ENCODE peak calls at places on chromosomes 7 and 10, in five cellular contexts. J is colonic mucosa; U is CD4-positive, CD25-positive, alpha-beta regulatory T cell; K is AG04450; X is left ventricle myocardium inferior. E is an unnamed sample.

GRCh38 chr7:108037748-108038147 is 34.8 kb upstream of the LAMB1 start:
- DNase-seq in J (no peak), U (no peak), K (no peak), X (no peak), E (no peak)

GRCh38 chr7:130269318-130269694 is 2.6 kb downstream of the CPA2 start:
- DNase-seq in J (no peak), U (no peak), K (no peak), X (no peak), E (no peak)

GRCh38 chr10:121235692-121236091 is 362.6 kb downstream of the FGFR2 start:
- DNase-seq in J (peak; percentile 66), U (no peak), K (no peak), X (no peak), E (peak; percentile 87)

GRCh38 chr7:145860809-145861208 is 255.8 kb upstream of the CNTNAP2 start:
- DNase-seq in J (no peak), U (no peak), K (no peak), X (no peak), E (no peak)

GRCh38 chr7:18053177-18053928 is 25.7 kb upstream of the PRPS1L1 start:
- DNase-seq in J (no peak), U (no peak), K (no peak), X (no peak), E (no peak)

GRCh38 chr10:29728541-29729049 is 93.8 kb upstream of the SVIL start:
- DNase-seq in J (no peak), U (no peak), K (no peak), X (no peak), E (no peak)

GRCh38 chr7:46244752-46245151 is 323.7 kb upstream of the IGFBP3 start:
- DNase-seq in J (no peak), U (no peak), K (peak; percentile 8), X (no peak), E (no peak)

GRCh38 chr7:69335331-69335730 is 262.9 kb upstream of the AUTS2 start:
- DNase-seq in J (no peak), U (no peak), K (no peak), X (no peak), E (no peak)

GRCh38 chr10:373516-374309 is 238.5 kb downstream of the ZMYND11 start:
- DNase-seq in J (no peak), U (no peak), K (peak; percentile 16), X (no peak), E (no peak)

GRCh38 chr7:71787513-71787912 is 624.6 kb downstream of the CALN1 start:
- DNase-seq in J (no peak), U (no peak), K (no peak), X (no peak), E (no peak)

GRCh38 chr10:114179148-114179547 is at the start of gene TDRD1:
- DNase-seq in J (no peak), U (no peak), K (no peak), X (no peak), E (no peak)

GRCh38 chr10:71040326-71040725 is 152.0 kb upstream of the PCBD1 start:
- DNase-seq in J (no peak), U (no peak), K (no peak), X (no peak), E (no peak)

GRCh38 chr7:158658475-158658874 is 46.1 kb downstream of the NCAPG2 start:
- DNase-seq in J (no peak), U (no peak), K (no peak), X (no peak), E (no peak)

GRCh38 chr7:98354511-98355249 is 46.2 kb downstream of the BAIAP2L1 start:
- DNase-seq in J (peak; percentile 85), U (no peak), K (no peak), X (no peak), E (peak; percentile 94)

GRCh38 chr10:101310528-101311439 is 43.2 kb upstream of the BTRC start:
- DNase-seq in J (no peak), U (no peak), K (no peak), X (peak; percentile 24), E (peak; percentile 37)

GRCh38 chr10:57905866-57906265 is 361.8 kb downstream of the IPMK start:
- DNase-seq in J (no peak), U (no peak), K (no peak), X (no peak), E (no peak)

GRCh38 chr7:112101083-112101846 is 104.9 kb downstream of the DOCK4 start:
- DNase-seq in J (no peak), U (no peak), K (no peak), X (no peak), E (no peak)

GRCh38 chr10:52874541-52874940 is 102.0 kb upstream of the MBL2 start:
- DNase-seq in J (no peak), U (no peak), K (no peak), X (no peak), E (no peak)

GRCh38 chr10:93718937-93719725 is 16.7 kb upstream of the FRA10AC1 start:
- DNase-seq in J (no peak), U (no peak), K (no peak), X (peak; percentile 17), E (no peak)

GRCh38 chr10:89090760-89091455 is 100.3 kb downstream of the FAS start:
- DNase-seq in J (no peak), U (no peak), K (no peak), X (no peak), E (no peak)

GRCh38 chr7:1569016-1569415 is 816 bp downstream of the PSMG3 start:
- DNase-seq in J (peak; percentile 32), U (no peak), K (no peak), X (no peak), E (peak; percentile 30)

GRCh38 chr10:49179699-49180511 is 8.3 kb downstream of the TMEM273 start:
- DNase-seq in J (peak; percentile 13), U (no peak), K (no peak), X (no peak), E (no peak)

GRCh38 chr7:85730016-85730415 is 543.2 kb upstream of the SEMA3D start:
- DNase-seq in J (no peak), U (no peak), K (no peak), X (no peak), E (no peak)

DNA sequence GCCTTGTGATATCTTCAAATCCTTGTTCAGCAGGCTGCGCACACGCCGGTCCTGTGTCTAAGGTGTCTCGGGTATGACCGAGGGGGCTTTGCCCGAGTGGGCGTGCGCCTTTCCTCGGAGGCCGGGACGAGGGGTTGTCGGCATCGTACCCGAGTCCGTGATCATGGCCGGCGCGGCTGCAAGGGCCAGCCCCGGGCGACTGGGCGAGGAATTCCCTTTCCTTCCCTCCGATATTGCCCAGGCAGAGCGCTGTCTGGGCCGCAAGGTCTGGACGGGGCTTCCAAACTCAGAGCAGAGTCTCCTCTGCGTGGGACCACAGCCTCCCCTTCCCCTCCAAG is 59.7 kb downstream of the ZNF467 start:
- DNase-seq in J (no peak), U (no peak), K (no peak), X (no peak), E (no peak)
- H3K4me3 ChIP-seq in J (no peak overlapping the region), U (no peak overlapping the region), K (no peak overlapping the region), X (peak overlapping the region; percentile 86), E (no peak overlapping the region)

DNA sequence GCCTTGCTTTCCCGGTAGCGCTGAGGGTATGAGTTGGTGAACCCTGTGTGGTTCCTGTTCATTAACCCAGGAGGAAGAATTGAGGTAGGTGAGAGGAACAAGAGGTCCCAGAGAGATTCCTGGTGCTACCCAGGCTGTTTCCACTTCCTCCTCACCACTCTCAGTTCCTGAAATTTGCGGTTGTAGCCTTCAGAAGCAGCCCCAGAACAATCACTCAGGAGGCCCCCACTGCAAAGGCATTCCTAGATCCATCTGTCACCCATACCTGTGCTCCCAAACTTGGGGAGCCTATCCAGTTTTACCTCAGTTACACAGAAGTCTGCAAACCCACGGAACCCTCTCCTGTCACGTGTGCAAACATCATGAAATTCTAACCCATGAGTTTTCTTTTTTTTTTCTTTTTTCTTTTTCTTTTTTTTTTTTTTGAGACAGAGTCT is 9.0 kb upstream of the PIP4K2A start:
- DNase-seq in J (no peak), U (no peak), K (no peak), X (no peak), E (no peak)
- H3K4me3 ChIP-seq in J (no peak overlapping the region), U (no peak overlapping the region), K (no peak overlapping the region), X (no peak overlapping the region), E (no peak overlapping the region)

DNA sequence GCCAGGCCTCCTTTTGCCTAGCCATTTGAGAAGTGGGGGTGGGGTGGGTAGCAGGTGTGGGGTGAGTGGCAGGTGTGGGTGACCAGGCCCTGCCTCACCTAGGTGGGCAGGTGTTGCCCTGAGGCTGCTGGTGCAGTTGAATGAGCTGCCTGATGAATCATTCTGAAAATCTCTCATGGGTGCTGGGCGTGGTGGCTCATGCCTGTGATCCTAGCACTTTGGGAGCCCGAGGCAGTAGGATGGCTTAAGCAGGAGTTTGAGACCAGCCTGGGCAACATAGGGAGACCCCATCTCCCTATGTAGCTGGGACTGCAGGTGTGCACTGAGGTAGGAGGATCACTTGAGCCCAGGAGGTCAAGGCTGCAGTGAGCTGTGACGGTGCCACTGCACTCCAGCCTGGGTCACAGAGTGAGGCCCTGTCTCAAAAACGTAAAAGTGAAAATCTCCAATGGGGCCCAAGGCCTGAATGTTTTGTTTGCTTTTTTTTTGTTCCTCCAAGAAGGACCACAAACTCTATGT is 17.7 kb downstream of the TSPAN14 start:
- DNase-seq in J (no peak), U (no peak), K (no peak), X (no peak), E (no peak)
- H3K4me3 ChIP-seq in J (no peak overlapping the region), U (peak overlapping the region; percentile 52), K (no peak overlapping the region), X (peak overlapping the region; percentile 13), E (no peak overlapping the region)

DNA sequence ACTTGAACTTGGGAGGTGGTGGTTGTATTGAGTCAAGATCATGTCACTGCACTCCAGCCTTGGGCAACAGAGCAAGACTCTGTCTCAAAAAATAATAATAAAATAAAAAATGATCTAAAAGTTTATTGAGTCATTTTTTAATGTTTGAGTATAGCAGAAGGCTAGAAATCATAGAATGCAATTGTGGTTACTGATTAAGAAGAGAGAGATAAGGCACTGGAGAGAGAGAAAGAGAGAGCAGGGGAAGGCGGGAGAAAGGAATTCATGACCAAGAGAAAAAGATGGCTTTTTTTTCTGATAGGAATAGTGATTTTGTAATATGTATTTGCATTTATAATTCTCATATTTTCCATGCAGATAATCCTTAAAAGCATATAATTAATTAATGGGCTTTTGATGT is 76.0 kb downstream of the CHN2 start:
- DNase-seq in J (no peak), U (no peak), K (no peak), X (no peak), E (peak; percentile 34)
- H3K4me3 ChIP-seq in J (no peak overlapping the region), U (no peak overlapping the region), K (no peak overlapping the region), X (no peak overlapping the region), E (no peak overlapping the region)

DNA sequence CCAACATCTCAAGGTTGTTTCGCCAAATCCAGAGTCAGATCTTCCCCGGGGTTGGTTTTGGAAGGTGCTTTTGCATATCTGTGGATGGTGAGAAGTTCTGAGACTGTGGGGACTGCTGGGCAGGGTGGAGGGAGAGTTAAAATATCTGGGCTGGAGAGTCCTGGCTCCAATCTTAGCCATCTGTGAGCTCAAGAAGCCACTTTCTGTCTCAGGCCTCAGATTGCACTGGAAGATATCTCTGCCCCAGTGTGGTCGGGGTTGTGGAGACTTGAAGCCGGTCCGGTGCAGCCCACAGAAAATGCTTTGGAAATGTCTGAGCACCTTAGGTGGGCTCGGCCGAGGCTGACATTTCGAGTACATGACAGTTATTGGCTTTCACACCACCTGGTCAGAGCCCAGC is 72.2 kb upstream of the SFMBT2 start:
- DNase-seq in J (no peak), U (no peak), K (no peak), X (no peak), E (no peak)
- H3K4me3 ChIP-seq in J (no peak overlapping the region), U (no peak overlapping the region), K (no peak overlapping the region), X (no peak overlapping the region), E (no peak overlapping the region)

GRCh38 chr10:119268428-119268827 is 61.1 kb downstream of the GRK5 start:
- DNase-seq in J (no peak), U (no peak), K (no peak), X (no peak), E (no peak)
- H3K4me3 ChIP-seq in J (no peak overlapping the region), U (no peak overlapping the region), K (no peak overlapping the region), X (no peak overlapping the region), E (no peak overlapping the region)